ENCODE peak calls at places on chromosome 12, in five cellular contexts. L, N, Y, J and U are unnamed samples.

GRCh38 chr12:120801146-120801545 is 75.5 kb downstream of the ACADS start:
- DNase-seq in L (no peak), N (no peak), Y (no peak), J (no peak), U (no peak)

GRCh38 chr12:100955139-100955538 is 160.6 kb downstream of the ANO4 start:
- DNase-seq in L (no peak), N (no peak), Y (peak), J (no peak), U (peak)

GRCh38 chr12:15705606-15706005 is 83.6 kb downstream of the EPS8 start:
- DNase-seq in L (no peak), N (no peak), Y (no peak), J (no peak), U (no peak)

GRCh38 chr12:6044082-6044481 is 80.4 kb downstream of the VWF start:
- DNase-seq in L (no peak), N (no peak), Y (no peak), J (no peak), U (no peak)

GRCh38 chr12:105352940-105353635 is 22.6 kb downstream of the C12orf75 start:
- DNase-seq in L (peak), N (no peak), Y (no peak), J (no peak), U (no peak)

GRCh38 chr12:116314477-116314876 is 37.0 kb upstream of the MED13L start:
- DNase-seq in L (no peak), N (no peak), Y (no peak), J (no peak), U (no peak)

GRCh38 chr12:92404259-92404894 is 258.7 kb upstream of the BTG1 start:
- DNase-seq in L (no peak), N (no peak), Y (no peak), J (no peak), U (no peak)

GRCh38 chr12:115791331-115791730 is 486.2 kb downstream of the MED13L start:
- DNase-seq in L (no peak), N (no peak), Y (no peak), J (no peak), U (no peak)

GRCh38 chr12:27595231-27595642 is 71.2 kb downstream of the PPFIBP1 start:
- DNase-seq in L (peak), N (no peak), Y (peak), J (no peak), U (peak)

GRCh38 chr12:96397756-96398421 is 2.4 kb downstream of the CDK17 start:
- DNase-seq in L (no peak), N (no peak), Y (no peak), J (no peak), U (peak)

GRCh38 chr12:52975820-52976573 is 27.1 kb downstream of the KRT18 start:
- DNase-seq in L (peak), N (peak), Y (peak), J (no peak), U (peak)

GRCh38 chr12:114194066-114194465 is 211.9 kb downstream of the TBX5 start:
- DNase-seq in L (no peak), N (no peak), Y (no peak), J (no peak), U (no peak)

GRCh38 chr12:63940295-63940997 is 95.9 kb downstream of the SRGAP1 start:
- DNase-seq in L (no peak), N (no peak), Y (no peak), J (no peak), U (no peak)

GRCh38 chr12:3218150-3218845 is 141.1 kb downstream of the TSPAN9 start:
- DNase-seq in L (no peak), N (no peak), Y (no peak), J (no peak), U (peak)

GRCh38 chr12:42767326-42767954 is 177.9 kb upstream of the PRICKLE1 start:
- DNase-seq in L (no peak), N (no peak), Y (no peak), J (no peak), U (no peak)

GRCh38 chr12:96236221-96236822 is 42.1 kb downstream of the ELK3 start:
- DNase-seq in L (no peak), N (no peak), Y (no peak), J (no peak), U (peak)

GRCh38 chr12:18837025-18837424 is 99.1 kb downstream of the CAPZA3 start:
- DNase-seq in L (no peak), N (no peak), Y (no peak), J (no peak), U (peak)

GRCh38 chr12:86711716-86712115 is 455.5 kb upstream of the MGAT4C start:
- DNase-seq in L (no peak), N (no peak), Y (no peak), J (no peak), U (no peak)

GRCh38 chr12:109982211-109982610 is 14.0 kb downstream of the GIT2 start:
- DNase-seq in L (no peak), N (no peak), Y (no peak), J (no peak), U (peak)

GRCh38 chr12:52160200-52160599 is 31.6 kb downstream of the KRT80 start:
- DNase-seq in L (no peak), N (no peak), Y (no peak), J (no peak), U (no peak)

GRCh38 chr12:97168804-97169203 is 261.7 kb downstream of the NEDD1 start:
- DNase-seq in L (no peak), N (no peak), Y (no peak), J (no peak), U (no peak)

GRCh38 chr12:114668151-114668891 is 15.7 kb downstream of the TBX3 start:
- DNase-seq in L (peak), N (peak), Y (peak), J (no peak), U (peak)

GRCh38 chr12:90977224-90977623 is 22.2 kb upstream of the CCER1 start:
- DNase-seq in L (no peak), N (no peak), Y (no peak), J (no peak), U (peak)

GRCh38 chr12:97075583-97076268 is 168.7 kb downstream of the NEDD1 start:
- DNase-seq in L (no peak), N (no peak), Y (no peak), J (no peak), U (no peak)

GRCh38 chr12:116959845-116960514 is 49.2 kb downstream of the FBXW8 start:
- DNase-seq in L (no peak), N (no peak), Y (no peak), J (peak), U (no peak)

GRCh38 chr12:92612611-92613010 is 90.2 kb upstream of the PLEKHG7 start:
- DNase-seq in L (no peak), N (no peak), Y (no peak), J (no peak), U (no peak)

GRCh38 chr12:65699251-65699650 is 125.0 kb upstream of the HMGA2 start:
- DNase-seq in L (peak), N (no peak), Y (no peak), J (no peak), U (peak)

GRCh38 chr12:6074979-6075585 is 49.4 kb downstream of the VWF start:
- DNase-seq in L (no peak), N (no peak), Y (no peak), J (no peak), U (no peak)

GRCh38 chr12:48973531-48973930 is 2.0 kb upstream of the WNT10B start:
- DNase-seq in L (no peak), N (no peak), Y (peak), J (no peak), U (no peak)

GRCh38 chr12:113162102-113163029 is 12.8 kb downstream of the CFAP73 start:
- DNase-seq in L (no peak), N (no peak), Y (no peak), J (no peak), U (peak)

GRCh38 chr12:113065126-113066007 is 8.8 kb downstream of the DTX1 start:
- DNase-seq in L (no peak), N (no peak), Y (no peak), J (no peak), U (no peak)

GRCh38 chr12:32617549-32617948 is 61.6 kb upstream of the DNM1L start:
- DNase-seq in L (no peak), N (no peak), Y (no peak), J (no peak), U (no peak)

GRCh38 chr12:4763549-4763948 is 43.3 kb downstream of the GALNT8 start:
- DNase-seq in L (peak), N (peak), Y (peak), J (no peak), U (peak)
- TF ChIP-seq CEBPB in L (no peak), N (no peak), Y (no peak), J (no peak), U (no peak)

GRCh38 chr12:69094606-69095216 is 144.7 kb upstream of the CPSF6 start:
- DNase-seq in L (no peak), N (no peak), Y (no peak), J (no peak), U (no peak)

GRCh38 chr12:69099201-69099837 is 140.1 kb upstream of the CPSF6 start:
- DNase-seq in L (no peak), N (no peak), Y (no peak), J (no peak), U (no peak)

GRCh38 chr12:69097619-69098368 is 141.6 kb upstream of the CPSF6 start:
- DNase-seq in L (no peak), N (no peak), Y (no peak), J (no peak), U (no peak)

GRCh38 chr12:69095765-69096477 is 143.4 kb upstream of the CPSF6 start:
- DNase-seq in L (no peak), N (no peak), Y (no peak), J (no peak), U (no peak)

GRCh38 chr12:69096669-69097364 is 142.6 kb upstream of the CPSF6 start:
- DNase-seq in L (no peak), N (no peak), Y (no peak), J (no peak), U (no peak)
- TF ChIP-seq CEBPB in L (no peak), N (no peak), Y (no peak), J (no peak), U (no peak)

DNA sequence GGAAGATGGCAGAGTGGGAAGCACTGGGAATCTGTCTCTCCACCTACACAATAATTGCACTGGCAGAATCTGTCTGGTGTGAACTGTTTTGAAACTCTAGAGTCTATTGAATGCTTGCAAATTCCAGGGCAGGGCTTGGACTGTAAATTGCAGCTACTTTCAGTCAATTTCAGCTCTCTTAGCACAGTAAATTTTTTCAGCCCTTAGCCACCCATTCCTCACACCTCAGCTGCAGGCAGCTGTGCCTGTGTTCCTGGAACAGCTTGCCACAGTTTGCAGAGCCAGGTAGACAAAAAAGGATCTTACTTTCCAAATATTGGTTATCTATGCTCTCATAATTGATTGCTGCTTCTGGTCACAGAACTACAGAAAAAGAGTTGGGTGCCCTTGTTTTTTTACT is 33.4 kb upstream of the MMP19 start:
- DNase-seq in L (no peak), N (no peak), Y (no peak), J (no peak), U (no peak)
- TF ChIP-seq CEBPB in L (no peak), N (no peak), Y (no peak), J (no peak), U (no peak)

GRCh38 chr12:108616941-108617858 is 16.5 kb downstream of the SELPLG start:
- DNase-seq in L (no peak), N (no peak), Y (no peak), J (peak), U (no peak)
- TF ChIP-seq CEBPB in L (no peak), N (no peak), Y (no peak), J (no peak), U (no peak)

DNA sequence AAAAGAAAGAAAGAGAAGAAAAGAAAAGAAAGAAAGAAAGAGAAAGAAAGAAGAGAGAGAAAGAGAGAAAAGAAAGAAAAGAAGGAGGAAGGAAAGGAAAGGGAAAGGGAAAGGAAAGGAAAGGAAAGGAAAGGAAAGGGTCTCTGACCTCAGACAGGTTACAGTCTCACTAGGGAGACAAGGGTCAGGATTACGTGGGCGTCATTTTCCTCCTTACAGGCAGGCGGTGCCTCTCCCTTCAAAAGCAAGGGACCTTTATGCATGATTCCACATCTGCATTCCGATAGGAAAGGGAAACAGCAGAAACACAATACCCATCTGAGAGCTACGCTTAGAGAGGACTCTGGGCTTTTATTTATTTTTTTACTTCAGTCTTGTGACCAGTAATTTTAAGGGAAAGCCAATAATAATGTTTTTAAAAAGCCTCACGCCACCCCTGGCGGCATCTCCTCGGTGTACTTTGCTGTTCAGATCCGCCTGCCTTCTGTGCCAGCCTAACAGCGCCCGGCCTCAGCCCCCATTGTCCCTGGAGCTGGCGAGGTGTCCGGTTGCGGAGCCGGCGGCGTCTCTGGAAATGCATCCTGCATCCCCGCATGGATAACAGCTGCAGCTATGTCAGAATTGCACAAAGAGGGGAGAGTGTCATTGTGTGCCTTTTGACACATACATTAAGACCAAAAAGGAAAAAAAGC is 882 bp upstream of the HIP1R start:
- DNase-seq in L (peak), N (peak), Y (peak), J (no peak), U (peak)
- TF ChIP-seq CEBPB in L (no peak), N (no peak), Y (peak), J (no peak), U (no peak)

GRCh38 chr12:124578445-124578844 is 11.0 kb upstream of the NCOR2 start:
- DNase-seq in L (no peak), N (no peak), Y (no peak), J (no peak), U (no peak)
- TF ChIP-seq CEBPB in L (no peak), N (no peak), Y (no peak), J (no peak), U (no peak)

GRCh38 chr12:26102954-26103353 is 21.9 kb downstream of the BHLHE41 start:
- DNase-seq in L (no peak), N (no peak), Y (no peak), J (no peak), U (no peak)

GRCh38 chr12:26097046-26097878 is 27.6 kb downstream of the BHLHE41 start:
- DNase-seq in L (peak), N (peak), Y (peak), J (no peak), U (peak)

GRCh38 chr12:26101833-26102232 is 23.0 kb downstream of the BHLHE41 start:
- DNase-seq in L (no peak), N (no peak), Y (no peak), J (no peak), U (no peak)

GRCh38 chr12:26106347-26106746 is 18.5 kb downstream of the BHLHE41 start:
- DNase-seq in L (no peak), N (no peak), Y (no peak), J (no peak), U (no peak)

GRCh38 chr12:26100966-26101744 is 23.7 kb downstream of the BHLHE41 start:
- DNase-seq in L (no peak), N (no peak), Y (no peak), J (no peak), U (no peak)
- TF ChIP-seq CEBPB in L (no peak), N (no peak), Y (no peak), J (no peak), U (no peak)

DNA sequence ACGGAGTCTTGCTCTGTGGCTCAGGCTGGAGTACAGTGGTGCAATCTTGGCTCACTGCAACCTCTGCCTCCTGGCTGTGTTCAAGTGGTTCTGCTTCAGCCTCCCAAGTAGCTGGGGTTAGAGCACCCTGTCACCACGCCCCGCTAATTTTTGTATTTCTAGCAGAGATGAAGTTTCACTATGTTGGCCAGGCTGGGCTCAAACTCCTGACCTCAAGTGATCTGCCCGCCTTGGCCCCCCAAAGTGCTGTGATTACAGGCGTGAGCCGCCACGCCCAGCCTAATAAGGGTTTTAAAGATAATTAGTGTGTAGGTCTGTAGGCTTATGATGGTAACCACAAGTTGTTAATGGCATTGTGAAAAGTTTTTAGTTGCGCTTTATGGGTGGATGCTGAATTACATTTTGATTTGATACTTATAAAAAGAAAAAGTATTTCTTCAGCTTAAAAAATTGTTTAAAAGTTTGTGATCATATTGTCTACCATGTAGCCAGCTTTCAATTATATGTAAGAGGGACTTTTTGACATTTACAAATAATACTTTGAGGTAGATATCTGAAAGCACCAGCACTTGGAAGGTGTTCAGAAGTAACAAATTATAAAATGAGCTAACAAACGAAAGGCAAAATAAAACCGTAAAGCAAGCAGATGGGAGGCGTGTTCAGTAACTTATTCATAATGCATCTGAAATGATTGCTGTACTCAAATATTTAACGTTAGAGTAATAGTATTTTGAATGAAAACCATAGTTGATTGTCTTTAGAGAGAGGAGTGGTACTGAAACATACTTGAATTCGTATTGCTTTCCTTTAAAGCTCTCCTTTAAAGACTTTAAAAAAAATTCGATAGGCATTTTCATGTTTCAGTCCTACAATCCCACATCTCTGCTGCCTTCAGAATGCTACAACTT is 37.1 kb downstream of the MDM2 start:
- DNase-seq in L (no peak), N (no peak), Y (no peak), J (no peak), U (no peak)
- TF ChIP-seq CEBPB in L (no peak), N (no peak), Y (no peak), J (no peak), U (no peak)

DNA sequence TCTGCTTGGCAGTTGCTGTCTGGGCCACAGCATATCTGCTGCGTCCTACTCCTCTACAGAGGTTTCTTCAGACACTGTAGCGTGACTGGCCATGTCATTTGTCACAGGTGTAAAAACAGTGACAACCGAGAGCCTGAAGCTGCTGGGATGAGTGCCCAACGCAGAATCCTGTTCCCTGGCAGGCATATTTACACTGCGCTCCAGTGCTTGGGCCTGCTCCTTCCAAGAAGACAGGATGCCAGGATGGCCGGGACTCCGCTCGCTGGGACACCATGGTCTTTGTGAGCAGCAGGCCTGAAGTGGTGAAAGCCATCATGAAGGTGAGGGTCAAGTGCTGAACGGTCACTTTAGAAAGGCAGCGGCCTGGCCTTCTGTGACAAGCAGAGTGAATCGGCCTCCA is 171.4 kb downstream of the EMP1 start:
- DNase-seq in L (no peak), N (no peak), Y (no peak), J (no peak), U (no peak)
- TF ChIP-seq CEBPB in L (no peak), N (no peak), Y (no peak), J (no peak), U (no peak)